ENCODE peak calls at places on chromosome 16, in five cellular contexts. H is thoracic aorta; A is GDM1; C is activated CD4-positive, alpha-beta T cell treated with anti-CD3 and anti-CD28 coated beads, Interleukin-2, amount 10 ng/mL, durations not matched to agents 7 days and 5 days; N is NCI-H2081. Y is an unnamed sample.

GRCh38 chr16:21169249-21169981 is 10.9 kb downstream of the LDAF1 start:
- DNase-seq in C (no peak), N (no peak), A (no peak), H (no peak), Y (no peak)

GRCh38 chr16:85415196-85415988 is 197.7 kb upstream of the GSE1 start:
- DNase-seq in N (peak), H (no peak), A (no peak), C (no peak), Y (peak)

GRCh38 chr16:31094088-31094423 is 541 bp downstream of the VKORC1 start:
- DNase-seq in H (no peak), N (no peak), A (no peak), C (no peak), Y (no peak)

GRCh38 chr16:35182043-35182677 is 1722.7 kb downstream of the TP53TG3F start:
- DNase-seq in A (no peak), H (no peak), C (no peak), N (no peak), Y (no peak)

GRCh38 chr16:69077251-69077650 is 28.2 kb upstream of the HAS3 start:
- DNase-seq in H (no peak), N (no peak), C (no peak), A (no peak), Y (no peak)

GRCh38 chr16:31129568-31130335 is 5.8 kb downstream of the PRSS8 start:
- DNase-seq in H (no peak), A (no peak), N (no peak), C (no peak), Y (peak)

GRCh38 chr16:1583180-1583579 is 28.7 kb downstream of the IFT140 start:
- DNase-seq in C (no peak), A (no peak), N (no peak), H (no peak), Y (no peak)

GRCh38 chr16:88119881-88120280 is 168.6 kb downstream of the BANP start:
- DNase-seq in H (no peak), N (no peak), A (no peak), C (no peak), Y (peak)

GRCh38 chr16:66935319-66936011 is at the start of gene CES2:
- DNase-seq in H (no peak), N (no peak), C (no peak), A (no peak), Y (no peak)

GRCh38 chr16:28609631-28610594 is at the start of gene SULT1A1:
- DNase-seq in C (no peak), A (peak), N (no peak), H (no peak), Y (no peak)

GRCh38 chr16:9297437-9298113 is 206.1 kb downstream of the HAPSTR1 start:
- DNase-seq in N (no peak), C (no peak), H (no peak), A (no peak), Y (no peak)

GRCh38 chr16:86517652-86518258 is 7.4 kb downstream of the FOXF1 start:
- DNase-seq in H (no peak), C (peak), N (no peak), A (no peak), Y (no peak)

GRCh38 chr16:49588729-49589384 is 215.3 kb downstream of the C16orf78 start:
- DNase-seq in H (no peak), C (no peak), N (no peak), A (no peak), Y (no peak)

GRCh38 chr16:59886021-59886420 is 1151.9 kb upstream of the GOT2 start:
- DNase-seq in N (no peak), C (no peak), H (no peak), A (no peak), Y (no peak)

GRCh38 chr16:28549301-28549899 is 4.3 kb upstream of the SGF29 start:
- DNase-seq in A (peak), H (no peak), C (peak), N (no peak), Y (no peak)

GRCh38 chr16:22369221-22369811 is 5.1 kb downstream of the CDR2 start:
- DNase-seq in A (no peak), N (peak), C (no peak), H (no peak), Y (no peak)